ENCODE peak calls at places on chromosomes 6 and 20, in seven cellular contexts. P is HT-29; Q is neural crest cell; Y is amniotic stem cell; E is GDM1; M is activated CD4-positive, alpha-beta T cell treated with anti-CD3 and anti-CD28 coated beads, Interleukin-2, amount 50 U/mL, for 1 hour; B is foreskin fibroblast. J is an unnamed sample.

GRCh38 chr6:155452576-155452975 is 3.1 kb downstream of the NOX3 start:
- DNase-seq in P (no peak), Q (no peak), Y (no peak), E (no peak), M (no peak), B (no peak), J (no peak)

GRCh38 chr20:38427655-38428023 is 7.5 kb downstream of the SNHG17 start:
- DNase-seq in P (no peak), Q (no peak), Y (no peak), E (no peak), M (no peak), B (no peak), J (no peak)

GRCh38 chr6:129657433-129657832 is 52.5 kb downstream of the ARHGAP18 start:
- DNase-seq in P (no peak), Q (no peak), Y (no peak), E (no peak), M (no peak), B (no peak), J (no peak)

GRCh38 chr20:59159091-59159821 is 4.4 kb upstream of the ZNF831 start:
- DNase-seq in P (no peak), Q (no peak), Y (no peak), E (no peak), M (peak), B (no peak), J (peak)

GRCh38 chr6:19736066-19736465 is 101.1 kb upstream of the ID4 start:
- DNase-seq in P (no peak), Q (no peak), Y (no peak), E (no peak), M (no peak), B (no peak), J (no peak)

GRCh38 chr6:3226422-3227362 is 761 bp downstream of the TUBB2B start:
- DNase-seq in P (no peak), Q (peak), Y (no peak), E (no peak), M (no peak), B (no peak), J (no peak)

GRCh38 chr20:35145141-35145564 is 2.0 kb downstream of the EDEM2 start:
- DNase-seq in P (peak), Q (no peak), Y (peak), E (peak), M (no peak), B (peak), J (peak)

GRCh38 chr6:99492137-99492536 is 23.1 kb downstream of the USP45 start:
- DNase-seq in P (no peak), Q (no peak), Y (no peak), E (no peak), M (no peak), B (no peak), J (no peak)

GRCh38 chr6:41200901-41201783 is at the start of gene TREML2:
- DNase-seq in P (peak), Q (no peak), Y (no peak), E (peak), M (peak), B (no peak), J (no peak)

GRCh38 chr6:155143610-155144106 is 120.2 kb upstream of the CLDN20 start:
- DNase-seq in P (no peak), Q (no peak), Y (no peak), E (no peak), M (no peak), B (no peak), J (no peak)

GRCh38 chr20:896626-897025 is 19.5 kb downstream of the ANGPT4 start:
- DNase-seq in P (no peak), Q (no peak), Y (no peak), E (no peak), M (no peak), B (no peak), J (no peak)

GRCh38 chr6:113182370-113183141 is 674.6 kb upstream of the MARCKS start:
- DNase-seq in P (peak), Q (no peak), Y (peak), E (no peak), M (no peak), B (peak), J (no peak)

GRCh38 chr6:11536795-11537194 is 754 bp upstream of the TMEM170B start:
- DNase-seq in P (peak), Q (no peak), Y (no peak), E (no peak), M (no peak), B (no peak), J (no peak)

GRCh38 chr6:45568626-45569025 is 190.9 kb upstream of the SUPT3H start:
- DNase-seq in P (no peak), Q (no peak), Y (no peak), E (no peak), M (no peak), B (no peak), J (no peak)

GRCh38 chr20:64101731-64102621 is 5.4 kb downstream of the NPBWR2 start:
- DNase-seq in P (no peak), Q (peak), Y (no peak), E (peak), M (peak), B (no peak), J (peak)

GRCh38 chr20:50931048-50931305 is 260 bp downstream of the ADNP start:
- DNase-seq in P (no peak), Q (no peak), Y (no peak), E (no peak), M (no peak), B (no peak), J (no peak)

GRCh38 chr6:166417285-166417691 is 34.5 kb upstream of the MPC1 start:
- DNase-seq in P (no peak), Q (no peak), Y (no peak), E (no peak), M (peak), B (no peak), J (peak)

GRCh38 chr20:11902264-11902663 is 15.4 kb upstream of the BTBD3 start:
- DNase-seq in P (no peak), Q (no peak), Y (no peak), E (no peak), M (no peak), B (peak), J (no peak)

GRCh38 chr20:49712918-49713778 is 530 bp downstream of the B4GALT5 start:
- DNase-seq in P (peak), Q (peak), Y (no peak), E (no peak), M (peak), B (no peak), J (no peak)

GRCh38 chr20:45969712-45970634 is 2.0 kb downstream of the ZNF335 start:
- DNase-seq in P (peak), Q (no peak), Y (no peak), E (peak), M (no peak), B (peak), J (no peak)

GRCh38 chr20:8144282-8145245 is 12.5 kb downstream of the PLCB1 start:
- DNase-seq in P (no peak), Q (no peak), Y (no peak), E (peak), M (no peak), B (peak), J (no peak)

GRCh38 chr20:61605862-61606557 is 353.9 kb downstream of the CDH4 start:
- DNase-seq in P (no peak), Q (no peak), Y (no peak), E (no peak), M (no peak), B (no peak), J (no peak)

GRCh38 chr6:155310596-155310995 is 3.7 kb downstream of the TFB1M start:
- DNase-seq in P (no peak), Q (no peak), Y (no peak), E (no peak), M (no peak), B (peak), J (no peak)

GRCh38 chr6:159217595-159218275 is 48.5 kb downstream of the FNDC1 start:
- DNase-seq in P (peak), Q (peak), Y (no peak), E (no peak), M (no peak), B (peak), J (no peak)

GRCh38 chr6:52937908-52938307 is 28.4 kb upstream of the GSTA3 start:
- DNase-seq in P (no peak), Q (no peak), Y (no peak), E (no peak), M (no peak), B (peak), J (no peak)

GRCh38 chr6:72622094-72622540 is 253 bp downstream of the KCNQ5 start:
- DNase-seq in P (no peak), Q (peak), Y (peak), E (peak), M (peak), B (peak), J (peak)

GRCh38 chr6:136173519-136174507 is 76.3 kb downstream of the MTFR2 start:
- DNase-seq in P (no peak), Q (no peak), Y (no peak), E (no peak), M (no peak), B (peak), J (no peak)

GRCh38 chr6:111686249-111686997 is 80.7 kb upstream of the TRAF3IP2 start:
- DNase-seq in P (no peak), Q (peak), Y (no peak), E (no peak), M (no peak), B (no peak), J (no peak)

GRCh38 chr6:164917211-164917610 is 392.2 kb downstream of the C6orf118 start:
- DNase-seq in P (no peak), Q (no peak), Y (no peak), E (no peak), M (no peak), B (no peak), J (no peak)

GRCh38 chr6:144346719-144347446 is 61.7 kb downstream of the UTRN start:
- DNase-seq in P (peak), Q (no peak), Y (peak), E (no peak), M (no peak), B (peak), J (no peak)

GRCh38 chr6:46465294-46466165 is 25.7 kb downstream of the RCAN2 start:
- DNase-seq in P (no peak), Q (no peak), Y (no peak), E (no peak), M (no peak), B (no peak), J (no peak)

GRCh38 chr6:35919827-35920751 is 809 bp downstream of the SRPK1 start:
- DNase-seq in P (peak), Q (peak), Y (peak), E (no peak), M (peak), B (peak), J (peak)

GRCh38 chr6:122829456-122829855 is 40.4 kb downstream of the SMPDL3A start:
- DNase-seq in P (no peak), Q (no peak), Y (no peak), E (no peak), M (no peak), B (no peak), J (no peak)

GRCh38 chr6:51929934-51930574 is 157.4 kb downstream of the PKHD1 start:
- DNase-seq in P (no peak), Q (no peak), Y (no peak), E (no peak), M (no peak), B (no peak), J (no peak)

GRCh38 chr6:72132425-72132824 is 246.1 kb downstream of the RIMS1 start:
- DNase-seq in P (no peak), Q (no peak), Y (no peak), E (no peak), M (no peak), B (no peak), J (no peak)

GRCh38 chr20:57392512-57393271 is 1.5 kb downstream of the RBM38 start:
- DNase-seq in P (peak), Q (no peak), Y (no peak), E (no peak), M (peak), B (no peak), J (peak)

GRCh38 chr20:24950836-24951525 is 1.9 kb downstream of the CST7 start:
- DNase-seq in P (no peak), Q (no peak), Y (no peak), E (no peak), M (no peak), B (no peak), J (no peak)

GRCh38 chr6:37344308-37344707 is 9.5 kb upstream of the RNF8 start:
- DNase-seq in P (no peak), Q (no peak), Y (no peak), E (no peak), M (no peak), B (no peak), J (no peak)

GRCh38 chr6:35425284-35425683 is 26.9 kb upstream of the FANCE start:
- DNase-seq in P (no peak), Q (no peak), Y (peak), E (no peak), M (no peak), B (peak), J (no peak)

J was measured in central memory CD4-positive, alpha-beta T cell.